ENCODE peak calls at places on chromosomes 3 and 15, in seven cellular contexts. One of them, this sample, is unnamed. For H3K4me1, the result is how much of the 10 kb centered on the place peaks cover.

GRCh38 chr3:171282041-171282440 is 178.2 kb downstream of the TNIK start:
- DNase-seq in ascending aorta: no peak
- DNase-seq in uterus: peak
- DNase-seq in neural progenitor cell: no peak
- DNase-seq in HepG2: no peak
- DNase-seq in pancreas: no peak
- DNase-seq in left ventricle myocardium inferior: no peak
- DNase-seq in this sample: no peak

GRCh38 chr15:22839046-22839705 is 710 bp downstream of the NIPA2 start:
- DNase-seq in left ventricle myocardium inferior: no peak
- DNase-seq in pancreas: no peak
- DNase-seq in neural progenitor cell: no peak
- DNase-seq in ascending aorta: no peak
- DNase-seq in HepG2: no peak
- DNase-seq in uterus: no peak
- DNase-seq in this sample: no peak

GRCh38 chr3:1766384-1766783 is 332.3 kb upstream of the CNTN4 start:
- DNase-seq in neural progenitor cell: no peak
- DNase-seq in uterus: no peak
- DNase-seq in ascending aorta: no peak
- DNase-seq in pancreas: no peak
- DNase-seq in HepG2: no peak
- DNase-seq in left ventricle myocardium inferior: no peak
- DNase-seq in this sample: no peak

GRCh38 chr15:73965730-73966103 is 26.4 kb downstream of the STOML1 start:
- DNase-seq in ascending aorta: no peak
- DNase-seq in pancreas: no peak
- DNase-seq in uterus: no peak
- DNase-seq in left ventricle myocardium inferior: no peak
- DNase-seq in neural progenitor cell: no peak
- DNase-seq in HepG2: no peak
- DNase-seq in this sample: no peak

GRCh38 chr3:187628169-187628568 is 42.0 kb downstream of the SST start:
- DNase-seq in left ventricle myocardium inferior: no peak
- DNase-seq in ascending aorta: no peak
- DNase-seq in neural progenitor cell: peak
- DNase-seq in pancreas: no peak
- DNase-seq in uterus: no peak
- DNase-seq in HepG2: no peak
- DNase-seq in this sample: no peak

GRCh38 chr3:73206006-73206405 is 144.5 kb downstream of the EBLN2 start:
- DNase-seq in pancreas: no peak
- DNase-seq in ascending aorta: no peak
- DNase-seq in HepG2: no peak
- DNase-seq in neural progenitor cell: no peak
- DNase-seq in uterus: no peak
- DNase-seq in left ventricle myocardium inferior: no peak
- DNase-seq in this sample: no peak

GRCh38 chr3:140630366-140630765 is 47.5 kb upstream of the TRIM42 start:
- DNase-seq in uterus: no peak
- DNase-seq in HepG2: no peak
- DNase-seq in left ventricle myocardium inferior: no peak
- DNase-seq in ascending aorta: no peak
- DNase-seq in neural progenitor cell: no peak
- DNase-seq in pancreas: no peak
- DNase-seq in this sample: no peak

GRCh38 chr3:57981483-57982087 is 26.6 kb upstream of the FLNB start:
- DNase-seq in left ventricle myocardium inferior: no peak
- DNase-seq in uterus: no peak
- DNase-seq in pancreas: no peak
- DNase-seq in HepG2: no peak
- DNase-seq in ascending aorta: no peak
- DNase-seq in neural progenitor cell: no peak
- DNase-seq in this sample: no peak

GRCh38 chr3:197353867-197354180 is 55.4 kb upstream of the DLG1 start:
- DNase-seq in left ventricle myocardium inferior: no peak
- DNase-seq in pancreas: no peak
- DNase-seq in neural progenitor cell: peak
- DNase-seq in uterus: no peak
- DNase-seq in HepG2: no peak
- DNase-seq in ascending aorta: no peak
- DNase-seq in this sample: no peak

GRCh38 chr3:197355713-197356112 is 57.3 kb upstream of the DLG1 start:
- DNase-seq in left ventricle myocardium inferior: no peak
- DNase-seq in uterus: no peak
- DNase-seq in ascending aorta: no peak
- DNase-seq in neural progenitor cell: no peak
- DNase-seq in HepG2: peak
- DNase-seq in pancreas: no peak
- DNase-seq in this sample: peak

GRCh38 chr3:197356275-197356674 is 57.9 kb upstream of the DLG1 start:
- DNase-seq in ascending aorta: peak
- DNase-seq in pancreas: no peak
- DNase-seq in neural progenitor cell: no peak
- DNase-seq in HepG2: no peak
- DNase-seq in uterus: no peak
- DNase-seq in left ventricle myocardium inferior: peak
- DNase-seq in this sample: no peak

GRCh38 chr3:197353001-197353866 is 54.8 kb upstream of the DLG1 start:
- DNase-seq in ascending aorta: no peak
- DNase-seq in left ventricle myocardium inferior: no peak
- DNase-seq in uterus: no peak
- DNase-seq in neural progenitor cell: no peak
- DNase-seq in HepG2: no peak
- DNase-seq in pancreas: no peak
- DNase-seq in this sample: no peak

GRCh38 chr3:197354195-197355059 is 56.0 kb upstream of the DLG1 start:
- DNase-seq in ascending aorta: no peak
- DNase-seq in uterus: peak
- DNase-seq in pancreas: no peak
- DNase-seq in neural progenitor cell: peak
- DNase-seq in HepG2: no peak
- DNase-seq in left ventricle myocardium inferior: peak
- DNase-seq in this sample: no peak
- H3K4me3 ChIP-seq in ascending aorta: no peak
- H3K4me3 ChIP-seq in uterus: no peak
- H3K4me3 ChIP-seq in pancreas: no peak
- H3K4me3 ChIP-seq in neural progenitor cell: no peak
- H3K4me3 ChIP-seq in HepG2: no peak
- H3K4me3 ChIP-seq in left ventricle myocardium inferior: peak
- H3K4me3 ChIP-seq in this sample: no peak

GRCh38 chr15:67137319-67137718 is 71.9 kb downstream of the SMAD3 start:
- DNase-seq in uterus: no peak
- DNase-seq in HepG2: no peak
- DNase-seq in pancreas: no peak
- DNase-seq in left ventricle myocardium inferior: no peak
- DNase-seq in neural progenitor cell: no peak
- DNase-seq in ascending aorta: no peak
- DNase-seq in this sample: no peak

GRCh38 chr15:67138946-67139855 is 73.8 kb downstream of the SMAD3 start:
- DNase-seq in pancreas: peak
- DNase-seq in ascending aorta: no peak
- DNase-seq in left ventricle myocardium inferior: no peak
- DNase-seq in neural progenitor cell: no peak
- DNase-seq in uterus: no peak
- DNase-seq in HepG2: no peak
- DNase-seq in this sample: no peak

GRCh38 chr15:67140078-67140833 is 74.9 kb downstream of the SMAD3 start:
- DNase-seq in uterus: no peak
- DNase-seq in neural progenitor cell: no peak
- DNase-seq in pancreas: no peak
- DNase-seq in left ventricle myocardium inferior: no peak
- DNase-seq in ascending aorta: no peak
- DNase-seq in HepG2: no peak
- DNase-seq in this sample: no peak

GRCh38 chr15:67136802-67137201 is 71.4 kb downstream of the SMAD3 start:
- DNase-seq in pancreas: no peak
- DNase-seq in neural progenitor cell: no peak
- DNase-seq in uterus: no peak
- DNase-seq in ascending aorta: no peak
- DNase-seq in left ventricle myocardium inferior: no peak
- DNase-seq in HepG2: no peak
- DNase-seq in this sample: no peak

DNA sequence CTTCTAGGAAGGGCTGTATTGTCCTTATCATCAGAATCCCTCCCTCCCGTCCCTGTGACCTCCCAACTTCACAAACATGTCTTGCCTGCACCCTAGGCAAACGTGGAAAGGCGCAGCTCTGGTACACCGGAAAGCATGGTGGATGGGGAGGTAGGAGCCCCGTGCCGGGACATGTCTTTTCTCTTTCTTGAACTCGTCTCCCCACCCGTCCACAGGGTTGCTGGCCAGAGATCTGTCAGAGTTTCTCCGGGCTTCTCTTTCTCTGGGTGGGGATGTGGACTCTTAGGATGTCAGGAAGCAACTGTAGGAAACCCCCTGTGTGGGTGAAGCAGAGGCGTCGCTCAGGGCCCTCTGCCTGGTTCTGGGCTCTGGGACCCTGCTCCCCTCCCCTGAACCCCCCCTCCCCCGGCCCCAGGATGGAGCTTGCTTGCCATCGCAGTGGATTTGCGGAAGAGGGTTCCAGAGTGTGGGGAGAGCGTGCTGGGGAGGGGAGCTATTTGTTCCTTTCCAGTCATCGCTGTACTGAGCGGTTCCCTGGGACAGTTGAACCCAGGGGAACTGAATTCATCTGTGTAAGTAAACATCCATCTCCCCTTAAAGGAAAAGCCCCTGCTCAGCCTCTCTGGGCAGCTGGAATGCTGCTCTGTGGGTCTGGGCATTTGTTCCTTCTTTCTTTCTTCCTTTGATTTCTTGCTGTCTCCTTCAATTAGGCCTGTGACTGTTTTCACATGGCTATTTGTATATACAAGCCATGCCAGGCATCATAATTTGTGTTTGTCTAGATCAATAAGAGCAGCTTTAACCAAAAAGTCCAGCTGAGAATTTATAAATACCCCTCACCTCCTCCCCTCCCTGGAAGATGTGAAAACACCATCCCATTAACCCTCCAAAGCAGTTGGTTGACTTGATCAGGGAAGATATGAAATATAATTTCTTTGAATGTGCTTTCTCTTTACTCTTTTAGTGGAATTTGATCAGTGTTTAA is 72.8 kb downstream of the SMAD3 start:
- DNase-seq in HepG2: no peak
- DNase-seq in neural progenitor cell: peak
- DNase-seq in pancreas: no peak
- DNase-seq in left ventricle myocardium inferior: no peak
- DNase-seq in uterus: no peak
- DNase-seq in ascending aorta: no peak
- DNase-seq in this sample: no peak
- H3K4me1 ChIP-seq in HepG2: half or more
- H3K4me1 ChIP-seq in neural progenitor cell: half or more
- H3K4me1 ChIP-seq in pancreas: half or more
- H3K4me1 ChIP-seq in left ventricle myocardium inferior: half or more
- H3K4me1 ChIP-seq in uterus: under half
- H3K4me1 ChIP-seq in ascending aorta: under half
- H3K4me1 ChIP-seq in this sample: half or more

DNA sequence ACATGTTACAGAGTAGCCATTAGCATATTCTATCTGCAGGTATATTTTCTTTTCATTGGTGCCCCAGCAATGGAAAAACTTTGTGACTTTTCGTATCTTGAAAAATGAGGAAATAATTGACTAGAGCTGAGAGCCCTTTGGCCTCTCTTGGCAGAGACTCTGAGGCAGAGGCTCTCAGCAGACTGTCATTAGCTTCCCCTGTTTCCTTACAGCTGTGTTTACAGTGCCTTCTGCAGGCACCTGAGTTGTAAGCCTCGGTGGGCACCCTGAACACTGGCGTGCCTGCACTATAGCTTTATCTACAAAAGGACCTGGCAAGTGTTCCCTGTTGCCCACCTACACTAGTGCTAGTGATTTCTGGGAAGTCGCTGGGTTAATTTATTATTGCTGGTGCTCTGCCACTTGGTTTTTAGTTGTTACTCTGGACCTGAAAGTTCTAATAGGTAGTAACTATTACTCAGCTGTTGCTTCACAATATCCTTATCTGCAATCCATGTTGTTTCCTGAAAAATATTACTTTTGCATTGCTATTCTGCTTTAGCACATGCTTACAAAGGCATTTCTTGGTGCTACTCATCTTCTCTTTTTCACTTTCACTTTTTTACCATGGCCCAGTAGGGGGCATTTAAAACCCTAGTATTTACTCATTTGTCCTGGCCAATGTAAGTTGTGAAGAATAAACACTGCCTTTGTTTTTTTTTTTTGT is 7.8 kb upstream of the GPR171 start:
- DNase-seq in HepG2: peak
- DNase-seq in pancreas: peak
- DNase-seq in neural progenitor cell: peak
- DNase-seq in uterus: no peak
- DNase-seq in ascending aorta: no peak
- DNase-seq in left ventricle myocardium inferior: no peak
- DNase-seq in this sample: no peak
- TF ChIP-seq CTCF in HepG2: peak
- TF ChIP-seq CTCF in pancreas: no peak
- TF ChIP-seq CTCF in neural progenitor cell: no peak
- TF ChIP-seq CTCF in uterus: no peak
- TF ChIP-seq CTCF in ascending aorta: no peak
- TF ChIP-seq CTCF in left ventricle myocardium inferior: no peak
- TF ChIP-seq CTCF in this sample: no peak

GRCh38 chr3:56467801-56468183 is 475 bp downstream of the ERC2 start:
- DNase-seq in left ventricle myocardium inferior: no peak
- DNase-seq in ascending aorta: no peak
- DNase-seq in HepG2: no peak
- DNase-seq in uterus: no peak
- DNase-seq in neural progenitor cell: peak
- DNase-seq in pancreas: peak
- DNase-seq in this sample: no peak

GRCh38 chr3:56469141-56469540 is 874 bp upstream of the ERC2 start:
- DNase-seq in ascending aorta: no peak
- DNase-seq in pancreas: no peak
- DNase-seq in HepG2: no peak
- DNase-seq in uterus: no peak
- DNase-seq in left ventricle myocardium inferior: no peak
- DNase-seq in neural progenitor cell: no peak
- DNase-seq in this sample: no peak

GRCh38 chr3:56471771-56472170 is 3.5 kb upstream of the ERC2 start:
- DNase-seq in left ventricle myocardium inferior: no peak
- DNase-seq in pancreas: no peak
- DNase-seq in HepG2: no peak
- DNase-seq in uterus: no peak
- DNase-seq in ascending aorta: no peak
- DNase-seq in neural progenitor cell: no peak
- DNase-seq in this sample: no peak

GRCh38 chr3:56468184-56469106 is at the start of gene ERC2:
- DNase-seq in HepG2: peak
- DNase-seq in left ventricle myocardium inferior: peak
- DNase-seq in ascending aorta: no peak
- DNase-seq in uterus: no peak
- DNase-seq in pancreas: peak
- DNase-seq in neural progenitor cell: peak
- DNase-seq in this sample: peak

DNA sequence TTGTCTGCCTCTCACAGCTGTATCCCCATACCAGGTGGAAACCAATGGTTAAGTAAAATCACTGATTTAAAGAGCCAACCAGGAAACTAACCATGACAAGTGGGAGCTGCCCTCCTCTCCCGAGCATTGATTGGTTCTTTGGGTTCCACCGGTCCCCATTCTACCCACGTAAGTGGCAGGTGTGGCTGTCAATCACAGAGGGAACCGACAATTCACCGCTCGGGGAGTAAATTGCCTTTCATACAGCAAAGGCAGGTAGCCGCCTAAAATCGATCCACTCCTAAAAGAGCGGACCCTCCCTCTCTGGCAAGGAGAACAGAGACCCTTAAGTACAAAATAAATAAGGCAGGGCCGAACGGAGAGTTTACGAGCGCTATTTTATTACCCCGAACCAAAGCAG is 1.2 kb downstream of the ERC2 start:
- DNase-seq in uterus: peak
- DNase-seq in ascending aorta: no peak
- DNase-seq in neural progenitor cell: peak
- DNase-seq in HepG2: peak
- DNase-seq in left ventricle myocardium inferior: peak
- DNase-seq in pancreas: peak
- DNase-seq in this sample: peak
- H3K4me3 ChIP-seq in uterus: no peak
- H3K4me3 ChIP-seq in ascending aorta: peak
- H3K4me3 ChIP-seq in neural progenitor cell: peak
- H3K4me3 ChIP-seq in HepG2: no peak
- H3K4me3 ChIP-seq in left ventricle myocardium inferior: peak
- H3K4me3 ChIP-seq in pancreas: peak
- H3K4me3 ChIP-seq in this sample: peak

This sample was measured in Caco-2.